ENCODE peak calls at places on chromosomes 11 and 22, in four cellular contexts. Z, C, K and O are unnamed samples.

GRCh38 chr22:50548046-50548912 is 2.6 kb downstream of the KLHDC7B start:
- DNase-seq in Z (no peak), C (no peak), K (no peak), O (no peak)

GRCh38 chr11:60922906-60923305 is 1.4 kb upstream of the TMEM132A start:
- DNase-seq in Z (no peak), C (no peak), K (no peak), O (no peak)

GRCh38 chr22:49779226-49779625 is 48.4 kb downstream of the BRD1 start:
- DNase-seq in Z (no peak), C (no peak), K (no peak), O (no peak)

GRCh38 chr11:126561327-126561893 is 205.9 kb downstream of the ST3GAL4 start:
- DNase-seq in Z (no peak), C (peak), K (peak), O (no peak)

GRCh38 chr11:492416-493226 is 14.4 kb downstream of the RNH1 start:
- DNase-seq in Z (no peak), C (no peak), K (no peak), O (no peak)

GRCh38 chr11:117484159-117484558 is 156.5 kb downstream of the CEP164 start:
- DNase-seq in Z (no peak), C (no peak), K (no peak), O (no peak)

GRCh38 chr11:8018742-8019631 is 31.9 kb downstream of the EIF3F start:
- DNase-seq in Z (no peak), C (peak), K (no peak), O (no peak)

GRCh38 chr22:37559521-37559900 is 769 bp upstream of the CDC42EP1 start:
- DNase-seq in Z (no peak), C (no peak), K (no peak), O (no peak)

GRCh38 chr11:118587952-118588351 is 15.7 kb downstream of the ARCN1 start:
- DNase-seq in Z (no peak), C (no peak), K (no peak), O (no peak)

GRCh38 chr11:118597556-118597955 is 9.9 kb upstream of the PHLDB1 start:
- DNase-seq in Z (no peak), C (no peak), K (no peak), O (no peak)

GRCh38 chr11:118596226-118596625 is 11.2 kb upstream of the PHLDB1 start:
- DNase-seq in Z (no peak), C (no peak), K (no peak), O (no peak)

GRCh38 chr11:118592616-118593367 is 14.6 kb upstream of the PHLDB1 start:
- DNase-seq in Z (no peak), C (no peak), K (no peak), O (no peak)
- TF ChIP-seq TCF7L2 in Z (no peak), C (no peak), K (no peak), O (no peak)

DNA sequence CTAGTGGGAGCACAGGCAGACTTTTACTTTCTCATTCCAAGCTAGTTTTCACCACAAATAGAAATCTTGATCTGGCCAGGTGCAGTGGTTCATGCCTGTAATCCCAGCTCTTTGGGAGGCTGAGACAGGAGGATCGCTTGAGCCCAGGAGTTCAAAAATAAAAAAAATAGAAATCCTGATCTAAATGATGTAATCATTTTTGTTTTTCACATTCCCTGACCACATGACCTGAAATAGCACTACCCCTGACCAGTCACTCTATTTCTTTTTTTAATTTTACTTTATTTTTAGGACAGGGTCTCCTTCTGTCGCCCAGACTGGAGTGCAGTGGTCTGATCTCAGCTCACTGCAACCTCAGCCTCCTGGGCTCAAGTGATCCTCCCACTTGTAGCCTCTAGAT is 2.3 kb upstream of the TCN2 start:
- DNase-seq in Z (no peak), C (no peak), K (no peak), O (no peak)
- TF ChIP-seq TCF7L2 in Z (no peak), C (no peak), K (no peak), O (no peak)

GRCh38 chr22:22097727-22098228 is 115.2 kb upstream of the TOP3B start:
- DNase-seq in Z (no peak), C (no peak), K (no peak), O (no peak)

GRCh38 chr22:22098457-22099193 is 116.0 kb upstream of the TOP3B start:
- DNase-seq in Z (no peak), C (no peak), K (no peak), O (no peak)

GRCh38 chr22:22099194-22099486 is 116.6 kb upstream of the TOP3B start:
- DNase-seq in Z (no peak), C (no peak), K (no peak), O (no peak)

GRCh38 chr22:22103078-22103593 is 120.5 kb upstream of the TOP3B start:
- DNase-seq in Z (peak), C (no peak), K (peak), O (no peak)

GRCh38 chr22:22099833-22100812 is 117.5 kb upstream of the TOP3B start:
- DNase-seq in Z (peak), C (no peak), K (no peak), O (no peak)
- TF ChIP-seq TCF7L2 in Z (no peak), C (no peak), K (no peak), O (no peak)

DNA sequence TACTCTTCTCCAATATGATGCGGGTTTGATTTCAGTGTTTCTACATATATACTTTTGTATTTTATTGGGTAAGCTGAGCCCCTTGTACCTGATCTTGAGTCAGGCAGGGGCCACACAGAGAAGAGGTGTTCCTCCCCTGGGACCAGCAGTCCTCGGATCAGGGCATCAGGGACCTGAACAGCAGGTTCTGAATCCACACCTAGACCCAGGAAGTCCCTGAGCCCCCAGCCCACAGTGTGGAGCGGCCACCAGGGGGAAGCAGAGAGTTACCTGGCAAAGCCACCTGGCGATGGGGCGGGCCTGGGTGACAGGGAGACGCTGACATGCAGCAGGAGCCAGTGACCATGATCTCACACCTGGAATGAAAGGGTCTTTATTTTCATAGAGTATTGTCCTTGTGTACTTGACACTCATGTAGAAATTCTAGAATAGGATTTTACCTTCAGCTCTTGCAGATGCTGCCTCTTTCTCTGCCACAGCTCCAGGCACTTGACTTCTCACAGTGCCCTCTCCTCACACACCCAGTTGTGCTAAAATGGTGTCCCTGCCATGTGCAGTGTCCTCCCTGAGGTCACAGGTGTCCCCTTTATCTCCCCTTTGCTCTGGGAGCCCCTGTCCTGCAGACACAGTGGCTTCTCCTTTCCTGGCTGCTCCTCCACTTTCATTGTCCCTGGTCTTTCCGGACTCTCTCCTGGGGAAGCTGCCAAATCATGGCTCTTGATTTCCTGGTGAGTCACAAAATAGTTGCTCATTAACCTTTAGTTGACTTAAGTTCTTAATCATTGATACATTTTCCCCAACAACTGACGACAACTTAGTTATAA is 48.5 kb downstream of the GGTLC2 start:
- DNase-seq in Z (no peak), C (peak), K (peak), O (no peak)
- TF ChIP-seq TCF7L2 in Z (no peak), C (no peak), K (no peak), O (no peak)